ENCODE peak calls at places on chromosomes 2 and 18, in four cellular contexts. B is foreskin fibroblast, T is ELF-1, I is iPS-NIHi11. F is an unnamed sample.

GRCh38 chr2:178280261-178280852 is 86.0 kb downstream of the OSBPL6 start:
- DNase-seq in B (peak), T (no peak), I (peak), F (peak)

GRCh38 chr18:48975817-48976649 is 25.3 kb upstream of the SMAD7 start:
- DNase-seq in B (peak), T (no peak), I (peak), F (no peak)

GRCh38 chr2:196718394-196718793 is 78.9 kb downstream of the CCDC150 start:
- DNase-seq in B (peak), T (no peak), I (no peak), F (no peak)

GRCh38 chr2:216827073-216827725 is 32.7 kb downstream of the TNP1 start:
- DNase-seq in B (peak), T (peak), I (no peak), F (no peak)

GRCh38 chr2:171523339-171523931 is 1.2 kb downstream of the CYBRD1 start:
- DNase-seq in B (peak), T (peak), I (peak), F (no peak)

GRCh38 chr2:177799531-177799930 is 273.0 kb downstream of the PDE11A start:
- DNase-seq in B (no peak), T (peak), I (peak), F (peak)

GRCh38 chr18:35117372-35117771 is 76.2 kb downstream of the MAPRE2 start:
- DNase-seq in B (no peak), T (no peak), I (no peak), F (no peak)

GRCh38 chr2:241441492-241441891 is 66.9 kb downstream of the STK25 start:
- DNase-seq in B (no peak), T (no peak), I (no peak), F (no peak)

GRCh38 chr2:241863021-241863954 is 4.6 kb upstream of the PDCD1 start:
- DNase-seq in B (peak), T (no peak), I (no peak), F (no peak)

GRCh38 chr2:68971591-68972231 is 2.7 kb upstream of the GKN1 start:
- DNase-seq in B (peak), T (peak), I (no peak), F (no peak)

GRCh38 chr2:225735844-225736243 is 336.3 kb downstream of the NYAP2 start:
- DNase-seq in B (peak), T (no peak), I (no peak), F (no peak)

GRCh38 chr18:39913790-39914366 is 2041.2 kb upstream of the PIK3C3 start:
- DNase-seq in B (no peak), T (no peak), I (no peak), F (no peak)

GRCh38 chr2:134917219-134917957 is 1.2 kb upstream of the CCNT2 start:
- DNase-seq in B (no peak), T (peak), I (no peak), F (no peak)

GRCh38 chr2:25259744-25260124 is 82.0 kb downstream of the DNMT3A start:
- DNase-seq in B (no peak), T (peak), I (peak), F (peak)

GRCh38 chr2:8802741-8803140 is 34.7 kb downstream of the KIDINS220 start:
- DNase-seq in B (no peak), T (no peak), I (no peak), F (no peak)

GRCh38 chr2:27704342-27704876 is 40.7 kb downstream of the SLC4A1AP start:
- DNase-seq in B (no peak), T (no peak), I (no peak), F (no peak)

GRCh38 chr2:85800576-85800975 is 46.8 kb downstream of the ATOH8 start:
- DNase-seq in B (no peak), T (no peak), I (no peak), F (no peak)

GRCh38 chr18:47254341-47254939 is 3.0 kb upstream of the SKOR2 start:
- DNase-seq in B (peak), T (peak), I (peak), F (peak)

GRCh38 chr2:19675856-19676460 is 225.8 kb downstream of the TTC32 start:
- DNase-seq in B (peak), T (no peak), I (no peak), F (no peak)

GRCh38 chr18:57048859-57049258 is 98.0 kb upstream of the BOD1L2 start:
- DNase-seq in B (no peak), T (peak), I (no peak), F (no peak)

GRCh38 chr2:73088703-73089102 is 17.2 kb upstream of the SFXN5 start:
- DNase-seq in B (no peak), T (no peak), I (no peak), F (no peak)